ENCODE peak calls at places on chromosomes 12 and 14, in five cellular contexts. F, M, Q, X and N are unnamed samples.

GRCh38 chr12:126837697-126838096 is 1429.3 kb upstream of the TMEM132C start:
- DNase-seq in X (no peak), Q (no peak), M (no peak), F (no peak), N (no peak)

GRCh38 chr12:1644523-1645438 is 15.8 kb downstream of the WNT5B start:
- DNase-seq in M (no peak), X (no peak), F (no peak), Q (peak; percentile 91), N (no peak)

GRCh38 chr12:59185291-59185690 is 265.0 kb upstream of the LRIG3 start:
- DNase-seq in X (no peak), Q (no peak), F (no peak), M (no peak), N (no peak)

GRCh38 chr12:93502802-93503623 is 35.7 kb downstream of the MRPL42 start:
- DNase-seq in M (peak; percentile 61), F (peak; percentile 54), Q (peak; percentile 48), X (no peak), N (peak; percentile 51)

GRCh38 chr12:3304436-3305135 is 186.4 kb upstream of the PRMT8 start:
- DNase-seq in Q (peak; percentile 85), X (no peak), M (no peak), F (peak; percentile 78), N (no peak)

GRCh38 chr12:40691913-40692616 is at the start of gene CNTN1:
- DNase-seq in Q (peak; percentile 0), F (peak; percentile 1), X (peak; percentile 97), M (peak; percentile 90), N (peak; percentile 93)

GRCh38 chr12:121741743-121742142 is 29.2 kb downstream of the TMEM120B start:
- DNase-seq in Q (no peak), F (no peak), X (no peak), M (no peak), N (no peak)

GRCh38 chr14:93543766-93544165 is 113.0 kb downstream of the UNC79 start:
- DNase-seq in X (no peak), M (no peak), Q (peak; percentile 33), F (peak; percentile 34), N (no peak)

GRCh38 chr12:86530996-86531655 is 274.9 kb upstream of the MGAT4C start:
- DNase-seq in M (no peak), F (no peak), X (no peak), Q (no peak), N (no peak)

GRCh38 chr12:132597333-132598283 is 12.8 kb downstream of the LRCOL1 start:
- DNase-seq in M (peak; percentile 62), X (no peak), F (peak; percentile 68), Q (peak; percentile 23), N (peak; percentile 74)

GRCh38 chr14:38851109-38851508 is 251.9 kb downstream of the SEC23A start:
- DNase-seq in Q (no peak), F (no peak), M (no peak), X (no peak), N (no peak)

GRCh38 chr12:100758083-100758482 is 36.5 kb upstream of the ANO4 start:
- DNase-seq in M (no peak), X (no peak), F (no peak), Q (no peak), N (no peak)

GRCh38 chr14:63853831-63854293 is 1.1 kb downstream of the SYNE2 start:
- DNase-seq in M (no peak), F (peak; percentile 69), X (no peak), Q (peak; percentile 52), N (peak; percentile 47)

GRCh38 chr12:27000962-27001361 is 13.2 kb downstream of the TM7SF3 start:
- DNase-seq in Q (no peak), X (no peak), M (no peak), F (no peak), N (no peak)

GRCh38 chr12:49079796-49080195 is 10.0 kb upstream of the RHEBL1 start:
- DNase-seq in Q (no peak), M (no peak), F (no peak), X (no peak), N (no peak)

GRCh38 chr12:1655225-1655788 is 26.3 kb downstream of the WNT5B start:
- DNase-seq in X (no peak), M (no peak), F (no peak), Q (no peak), N (no peak)

GRCh38 chr12:10389941-10390340 is at the start of gene KLRK1:
- DNase-seq in Q (no peak), X (no peak), F (no peak), M (no peak), N (no peak)

GRCh38 chr12:66598081-66598480 is 80.8 kb downstream of the GRIP1 start:
- DNase-seq in X (no peak), M (no peak), Q (no peak), F (no peak), N (no peak)

GRCh38 chr12:48937170-48937569 is 11.9 kb upstream of the FKBP11 start:
- DNase-seq in X (peak; percentile 53), Q (no peak), M (peak; percentile 49), F (no peak), N (peak; percentile 65)

GRCh38 chr12:46661161-46661845 is 164.5 kb downstream of the SLC38A4 start:
- DNase-seq in X (no peak), F (peak; percentile 94), Q (peak; percentile 95), M (no peak), N (peak; percentile 93)

GRCh38 chr14:74886001-74886400 is 4.3 kb downstream of the DLST start:
- DNase-seq in Q (peak; percentile 98), F (peak; percentile 82), X (peak; percentile 73), M (no peak), N (peak; percentile 74)

GRCh38 chr12:115000038-115000437 is 316.1 kb upstream of the TBX3 start:
- DNase-seq in F (peak; percentile 32), M (no peak), Q (peak; percentile 54), X (no peak), N (peak; percentile 72)

GRCh38 chr12:111756681-111757080 is 10.1 kb upstream of the ALDH2 start:
- DNase-seq in F (no peak), X (no peak), M (no peak), Q (no peak), N (no peak)

GRCh38 chr12:124533456-124533855 is 34.0 kb downstream of the NCOR2 start:
- DNase-seq in F (no peak), M (no peak), Q (no peak), X (no peak), N (no peak)

GRCh38 chr14:61203059-61203753 is 77.9 kb downstream of the TMEM30B start:
- DNase-seq in X (peak; percentile 32), F (no peak), Q (no peak), M (no peak), N (peak; percentile 15)

GRCh38 chr12:94980577-94980976 is 22.9 kb downstream of the NDUFA12 start:
- DNase-seq in M (no peak), F (peak; percentile 48), Q (peak; percentile 42), X (no peak), N (no peak)

DNA sequence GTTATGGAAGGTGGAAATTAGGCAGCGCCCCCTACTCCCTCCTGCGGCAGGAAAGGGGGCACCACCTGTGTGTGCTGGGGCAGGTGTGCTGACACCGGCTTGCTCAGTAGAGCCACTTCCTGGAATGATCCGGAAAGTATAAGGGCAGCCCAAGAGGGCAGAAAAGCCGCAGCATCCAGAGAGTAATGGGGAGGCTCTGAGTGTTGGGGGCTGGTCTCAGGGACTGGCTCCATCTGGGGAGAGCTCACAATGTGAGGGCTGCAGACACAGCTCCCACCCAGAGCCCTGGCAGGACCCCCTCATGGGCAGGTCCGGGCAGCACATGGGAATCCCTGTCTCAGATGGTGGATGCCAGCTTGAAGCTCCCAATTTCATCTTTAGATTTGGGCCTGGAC is 187.6 kb upstream of the C14orf180 start:
- DNase-seq in X (peak; percentile 25), M (no peak), F (no peak), Q (no peak), N (no peak)
- H2AK5ac ChIP-seq in X (no peak overlapping the region), M (no peak overlapping the region), F (no peak overlapping the region), Q (no peak overlapping the region), N (no peak overlapping the region)

DNA sequence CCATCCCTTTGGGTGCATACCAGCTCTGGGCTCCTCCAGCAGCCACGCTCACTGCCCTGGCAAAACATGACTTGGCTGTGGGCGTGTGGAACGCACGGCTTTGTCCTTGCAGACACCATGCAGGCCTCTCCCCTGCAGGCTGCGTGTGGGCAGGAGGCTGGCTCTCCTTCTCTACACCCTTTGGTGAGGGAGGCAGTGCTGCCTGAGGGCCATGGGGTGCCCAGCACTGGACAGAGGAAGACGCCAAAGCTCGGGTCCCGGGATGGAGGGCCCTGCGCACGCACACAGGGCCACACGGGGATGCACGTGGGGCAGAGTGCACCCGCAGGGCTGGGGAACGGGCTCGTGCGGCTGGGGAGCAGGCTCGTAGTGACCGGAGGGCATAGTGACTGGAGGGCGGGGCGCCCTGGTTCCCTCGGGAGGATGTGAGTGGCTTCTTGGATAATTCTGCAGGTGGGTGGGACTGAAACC is 89.7 kb downstream of the ADGRD1 start:
- DNase-seq in Q (no peak), X (no peak), M (no peak), F (no peak), N (no peak)
- H2AK5ac ChIP-seq in Q (no peak overlapping the region), X (no peak overlapping the region), M (no peak overlapping the region), F (no peak overlapping the region), N (no peak overlapping the region)

GRCh38 chr14:67524152-67524963 is 8.7 kb upstream of the PLEKHH1 start:
- DNase-seq in X (no peak), F (peak; percentile 35), M (no peak), Q (no peak), N (no peak)
- H2AK5ac ChIP-seq in X (no peak overlapping the region), F (no peak overlapping the region), M (no peak overlapping the region), Q (no peak overlapping the region), N (no peak overlapping the region)

GRCh38 chr12:117845271-117845904 is 123.4 kb downstream of the KSR2 start:
- DNase-seq in Q (no peak), X (no peak), M (no peak), F (no peak), N (no peak)
- H2AK5ac ChIP-seq in Q (no peak overlapping the region), X (no peak overlapping the region), M (no peak overlapping the region), F (no peak overlapping the region), N (no peak overlapping the region)

GRCh38 chr14:101194356-101195308 is 291.1 kb upstream of the RTL1 start:
- DNase-seq in M (peak; percentile 55), F (no peak), X (peak; percentile 35), Q (no peak), N (no peak)
- H2AK5ac ChIP-seq in M (no peak overlapping the region), F (no peak overlapping the region), X (no peak overlapping the region), Q (no peak overlapping the region), N (no peak overlapping the region)